ENCODE peak calls at places on chromosomes 1 and 21, in four cellular contexts. One of them, this sample, is unnamed.

GRCh38 chr1:1683104-1683905 is 9.3 kb downstream of the SLC35E2B start:
- DNase-seq in A549: no peak
- DNase-seq in lower leg skin: no peak
- DNase-seq in adipocyte: no peak
- DNase-seq in this sample: no peak

GRCh38 chr21:27382404-27382803 is 415.5 kb upstream of the ADAMTS5 start:
- DNase-seq in lower leg skin: no peak
- DNase-seq in A549: no peak
- DNase-seq in adipocyte: no peak
- DNase-seq in this sample: no peak

GRCh38 chr1:159881930-159882839 is 17.8 kb downstream of the CFAP45 start:
- DNase-seq in lower leg skin: peak
- DNase-seq in adipocyte: peak
- DNase-seq in A549: peak
- DNase-seq in this sample: peak

GRCh38 chr1:180249725-180250498 is 19.8 kb downstream of the LHX4 start:
- DNase-seq in A549: no peak
- DNase-seq in adipocyte: no peak
- DNase-seq in lower leg skin: no peak
- DNase-seq in this sample: no peak

GRCh38 chr1:87200875-87201638 is 127.6 kb upstream of the LMO4 start:
- DNase-seq in A549: no peak
- DNase-seq in lower leg skin: no peak
- DNase-seq in adipocyte: no peak
- DNase-seq in this sample: no peak

GRCh38 chr1:201999625-202000238 is 10.7 kb upstream of the ELF3 start:
- DNase-seq in adipocyte: peak
- DNase-seq in A549: peak
- DNase-seq in lower leg skin: no peak
- DNase-seq in this sample: peak

GRCh38 chr1:160675641-160676410 is 29.0 kb upstream of the SLAMF1 start:
- DNase-seq in lower leg skin: no peak
- DNase-seq in adipocyte: peak
- DNase-seq in A549: peak
- DNase-seq in this sample: peak

GRCh38 chr1:213474054-213474453 is 423.0 kb downstream of the RPS6KC1 start:
- DNase-seq in adipocyte: no peak
- DNase-seq in lower leg skin: no peak
- DNase-seq in A549: no peak
- DNase-seq in this sample: no peak

GRCh38 chr1:180571832-180572636 is 13.3 kb downstream of the OVAAL start:
- DNase-seq in A549: no peak
- DNase-seq in adipocyte: no peak
- DNase-seq in lower leg skin: no peak
- DNase-seq in this sample: no peak

GRCh38 chr1:217275617-217276398 is 355.1 kb downstream of the GPATCH2 start:
- DNase-seq in adipocyte: peak
- DNase-seq in lower leg skin: no peak
- DNase-seq in A549: no peak
- DNase-seq in this sample: peak
- H3K4me3 ChIP-seq in adipocyte: peak
- H3K4me3 ChIP-seq in lower leg skin: no peak
- H3K4me3 ChIP-seq in A549: no peak
- H3K4me3 ChIP-seq in this sample: peak

DNA sequence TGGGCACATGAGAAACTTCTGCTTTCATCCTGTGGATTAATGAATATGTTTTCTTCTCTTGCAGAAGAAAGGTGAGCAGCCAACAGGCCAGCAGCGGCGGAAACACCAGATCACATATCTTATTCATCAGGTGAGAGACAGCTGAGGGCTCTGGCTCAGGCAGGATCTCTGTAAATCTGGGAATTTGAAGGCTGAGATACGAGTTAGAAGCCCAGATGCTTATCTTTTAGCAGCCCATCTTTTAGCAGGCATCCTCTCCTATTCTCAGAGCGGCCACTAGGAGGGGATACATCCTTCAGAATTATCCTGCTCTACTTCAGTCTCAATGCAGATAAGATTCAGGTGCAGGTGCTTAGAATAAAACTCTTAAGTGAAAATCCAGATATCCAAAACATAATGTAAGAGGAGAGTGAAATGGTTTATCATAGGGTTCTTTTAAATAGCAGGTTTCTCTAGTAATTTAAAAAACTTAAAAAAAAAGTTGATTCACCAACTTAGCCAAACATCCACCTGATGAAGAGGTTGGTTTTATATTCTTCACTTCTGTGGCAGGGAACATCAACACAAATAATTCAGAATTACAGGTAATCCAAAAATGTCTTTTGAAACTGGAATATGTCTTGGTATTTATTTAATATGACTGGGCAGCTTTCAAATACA is 19.3 kb downstream of the SH2D2A start:
- DNase-seq in A549: peak
- DNase-seq in lower leg skin: peak
- DNase-seq in adipocyte: peak
- DNase-seq in this sample: no peak
- H3K4me3 ChIP-seq in A549: no peak
- H3K4me3 ChIP-seq in lower leg skin: no peak
- H3K4me3 ChIP-seq in adipocyte: no peak
- H3K4me3 ChIP-seq in this sample: no peak

DNA sequence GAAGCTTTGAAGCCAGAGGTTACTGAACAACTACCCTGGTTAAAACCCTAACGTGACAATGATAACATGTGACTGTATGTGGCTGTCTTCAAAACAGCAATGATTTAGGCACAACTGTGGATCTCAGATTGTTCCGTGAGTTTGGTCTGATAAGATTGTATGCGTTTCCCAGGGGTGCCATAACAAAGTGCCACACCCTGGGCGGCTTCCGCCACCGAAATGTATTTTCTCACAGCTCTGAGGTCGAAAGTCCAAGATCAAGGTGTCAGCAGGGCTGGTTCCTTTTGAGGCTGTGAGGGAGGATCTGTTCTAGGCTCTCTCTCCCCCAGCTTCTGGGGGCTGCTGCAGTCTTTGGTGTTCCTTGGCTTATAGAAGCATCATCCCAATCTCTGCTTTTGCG is 29.5 kb upstream of the ERG start:
- DNase-seq in adipocyte: no peak
- DNase-seq in A549: no peak
- DNase-seq in lower leg skin: no peak
- DNase-seq in this sample: no peak
- H3K4me3 ChIP-seq in adipocyte: no peak
- H3K4me3 ChIP-seq in A549: no peak
- H3K4me3 ChIP-seq in lower leg skin: no peak
- H3K4me3 ChIP-seq in this sample: no peak

GRCh38 chr1:54007613-54008012 is 10.4 kb downstream of the LDLRAD1 start:
- DNase-seq in lower leg skin: no peak
- DNase-seq in A549: no peak
- DNase-seq in adipocyte: no peak
- DNase-seq in this sample: no peak
- H3K4me3 ChIP-seq in lower leg skin: no peak
- H3K4me3 ChIP-seq in A549: no peak
- H3K4me3 ChIP-seq in adipocyte: no peak
- H3K4me3 ChIP-seq in this sample: no peak

DNA sequence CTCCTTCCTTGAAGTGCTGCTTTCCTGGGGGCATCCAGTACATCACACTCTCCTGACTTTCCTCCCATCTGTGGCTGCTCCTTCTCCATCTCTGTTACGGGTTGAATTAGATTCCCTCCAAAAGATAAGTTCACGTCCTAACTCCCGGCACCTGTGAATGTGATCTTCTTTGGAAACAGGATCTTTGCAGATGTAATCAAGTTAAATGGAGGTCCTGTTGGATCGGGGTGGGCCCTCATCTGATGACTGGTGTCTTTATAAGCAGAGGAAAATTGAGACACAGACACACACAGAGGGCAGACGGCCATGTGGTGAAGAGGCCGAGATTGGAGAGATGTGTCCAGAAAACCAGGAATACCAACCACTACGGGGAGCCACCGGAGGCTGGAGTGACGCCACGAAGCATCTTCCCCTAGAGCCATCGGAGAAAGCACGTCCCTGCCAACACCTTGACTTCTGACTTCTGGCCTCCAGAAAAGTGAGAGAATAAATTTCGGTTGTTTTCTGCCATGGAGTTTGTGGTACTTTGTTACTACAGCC is 36.0 kb downstream of the ZBTB18 start:
- DNase-seq in lower leg skin: no peak
- DNase-seq in A549: no peak
- DNase-seq in adipocyte: no peak
- DNase-seq in this sample: no peak
- H3K4me3 ChIP-seq in lower leg skin: no peak
- H3K4me3 ChIP-seq in A549: no peak
- H3K4me3 ChIP-seq in adipocyte: no peak
- H3K4me3 ChIP-seq in this sample: no peak